ENCODE peak calls at places on chromosome 9, in seven cellular contexts. C is esophagus squamous epithelium, Q is SJSA1, M is GM23248, Y is activated T-cell treated with anti-CD3 and anti-CD28 coated beads for 24 hours, G is RPMI7951, R is HT1080. F is an unnamed sample.

GRCh38 chr9:14027114-14027812 is 286.7 kb downstream of the NFIB start:
- DNase-seq in C (no peak), Q (no peak), M (no peak), Y (no peak), G (no peak), R (peak), F (no peak)

GRCh38 chr9:126207256-126207655 is 119.4 kb upstream of the MVB12B start:
- DNase-seq in C (no peak), Q (no peak), M (no peak), Y (no peak), G (no peak), R (no peak), F (no peak)

GRCh38 chr9:129550199-129550839 is 70.6 kb downstream of the C9orf50 start:
- DNase-seq in C (no peak), Q (peak), M (peak), Y (no peak), G (peak), R (no peak), F (peak)

GRCh38 chr9:134692573-134692860 is 50.9 kb downstream of the COL5A1 start:
- DNase-seq in C (no peak), Q (no peak), M (no peak), Y (no peak), G (no peak), R (no peak), F (no peak)

GRCh38 chr9:101485873-101486692 is 47.6 kb upstream of the RNF20 start:
- DNase-seq in C (no peak), Q (no peak), M (peak), Y (no peak), G (peak), R (no peak), F (no peak)

GRCh38 chr9:104279535-104280215 is 185.6 kb downstream of the SMC2 start:
- DNase-seq in C (no peak), Q (no peak), M (peak), Y (no peak), G (peak), R (peak), F (peak)

GRCh38 chr9:101275671-101276250 is 109.0 kb downstream of the BAAT start:
- DNase-seq in C (no peak), Q (no peak), M (no peak), Y (no peak), G (no peak), R (no peak), F (no peak)

GRCh38 chr9:515665-516064 is 301.0 kb downstream of the DOCK8 start:
- DNase-seq in C (no peak), Q (no peak), M (no peak), Y (no peak), G (no peak), R (no peak), F (no peak)

GRCh38 chr9:22514866-22515265 is 68.2 kb downstream of the DMRTA1 start:
- DNase-seq in C (no peak), Q (no peak), M (peak), Y (no peak), G (no peak), R (peak), F (no peak)

GRCh38 chr9:135969064-135969683 is 8.0 kb upstream of the UBAC1 start:
- DNase-seq in C (no peak), Q (no peak), M (no peak), Y (no peak), G (no peak), R (no peak), F (no peak)

GRCh38 chr9:100091650-100092049 is 7.2 kb downstream of the ERP44 start:
- DNase-seq in C (no peak), Q (no peak), M (no peak), Y (no peak), G (no peak), R (no peak), F (no peak)

GRCh38 chr9:94568250-94568889 is 13.5 kb downstream of the PCAT7 start:
- DNase-seq in C (no peak), Q (no peak), M (no peak), Y (no peak), G (no peak), R (no peak), F (no peak)

GRCh38 chr9:115864581-115864980 is 289.0 kb upstream of the PAPPA start:
- DNase-seq in C (no peak), Q (no peak), M (no peak), Y (no peak), G (no peak), R (no peak), F (no peak)

GRCh38 chr9:97479496-97480159 is 21.8 kb upstream of the TMOD1 start:
- DNase-seq in C (no peak), Q (no peak), M (no peak), Y (no peak), G (no peak), R (no peak), F (no peak)

GRCh38 chr9:98368366-98369065 is 113.1 kb upstream of the TBC1D2 start:
- DNase-seq in C (no peak), Q (no peak), M (peak), Y (no peak), G (no peak), R (no peak), F (no peak)

GRCh38 chr9:31839273-31839672 is 545.2 kb upstream of the ACO1 start:
- DNase-seq in C (no peak), Q (no peak), M (no peak), Y (no peak), G (peak), R (no peak), F (no peak)

GRCh38 chr9:133558191-133559126 is 24.0 kb downstream of the ADAMTSL2 start:
- DNase-seq in C (no peak), Q (peak), M (peak), Y (peak), G (peak), R (peak), F (peak)

GRCh38 chr9:69206047-69206446 is 32.0 kb downstream of the TJP2 start:
- DNase-seq in C (no peak), Q (no peak), M (no peak), Y (no peak), G (no peak), R (no peak), F (no peak)

GRCh38 chr9:109107402-109108240 is 12.1 kb downstream of the TMEM245 start:
- DNase-seq in C (no peak), Q (peak), M (peak), Y (no peak), G (peak), R (peak), F (peak)

GRCh38 chr9:78549711-78550110 is 252.8 kb downstream of the PSAT1 start:
- DNase-seq in C (no peak), Q (no peak), M (peak), Y (no peak), G (no peak), R (no peak), F (no peak)

GRCh38 chr9:93120846-93121315 is 13.2 kb downstream of the NINJ1 start:
- DNase-seq in C (no peak), Q (no peak), M (no peak), Y (no peak), G (no peak), R (no peak), F (no peak)

GRCh38 chr9:136170291-136170901 is 34.5 kb downstream of the LHX3 start:
- DNase-seq in C (no peak), Q (no peak), M (peak), Y (peak), G (no peak), R (peak), F (no peak)

GRCh38 chr9:17688834-17689233 is 110.0 kb downstream of the SH3GL2 start:
- DNase-seq in C (no peak), Q (no peak), M (no peak), Y (no peak), G (no peak), R (no peak), F (no peak)

GRCh38 chr9:72537671-72538070 is 16.3 kb downstream of the TMC1 start:
- DNase-seq in C (no peak), Q (no peak), M (no peak), Y (no peak), G (peak), R (no peak), F (no peak)

GRCh38 chr9:13480688-13481087 is 201.2 kb upstream of the MPDZ start:
- DNase-seq in C (no peak), Q (no peak), M (peak), Y (no peak), G (no peak), R (no peak), F (no peak)

GRCh38 chr9:3498691-3499090 is 27.1 kb downstream of the RFX3 start:
- DNase-seq in C (no peak), Q (no peak), M (no peak), Y (no peak), G (no peak), R (no peak), F (no peak)

GRCh38 chr9:34522091-34522887 is 501 bp downstream of the ENHO start:
- DNase-seq in C (no peak), Q (no peak), M (peak), Y (no peak), G (no peak), R (no peak), F (no peak)

GRCh38 chr9:130774183-130774582 is 60.9 kb upstream of the ABL1 start:
- DNase-seq in C (no peak), Q (no peak), M (peak), Y (no peak), G (no peak), R (no peak), F (no peak)

GRCh38 chr9:33044677-33045282 is 19.7 kb downstream of the DNAJA1 start:
- DNase-seq in C (no peak), Q (no peak), M (no peak), Y (no peak), G (peak), R (no peak), F (no peak)

GRCh38 chr9:123761905-123762605 is 167.9 kb downstream of the DENND1A start:
- DNase-seq in C (no peak), Q (peak), M (no peak), Y (no peak), G (no peak), R (no peak), F (no peak)